ENCODE peak calls at places on chromosomes 12 and 14, in six cellular contexts. M, G, A, O, F and T are unnamed samples.

GRCh38 chr12:14171111-14171510 is 189.7 kb upstream of the GRIN2B start:
- DNase-seq in M (no peak), G (no peak), A (no peak), O (no peak), F (no peak), T (no peak)

GRCh38 chr12:85394809-85395208 is 114.8 kb downstream of the ALX1 start:
- DNase-seq in M (no peak), G (no peak), A (no peak), O (peak; percentile 1), F (no peak), T (no peak)

GRCh38 chr12:54010972-54011664 is 2.3 kb downstream of the HOXC8 start:
- DNase-seq in M (no peak), G (no peak), A (no peak), O (peak; percentile 41), F (no peak), T (no peak)

GRCh38 chr12:78181544-78182162 is 351.0 kb downstream of the NAV3 start:
- DNase-seq in M (no peak), G (peak; percentile 64), A (no peak), O (peak; percentile 41), F (no peak), T (no peak)

GRCh38 chr12:31021809-31022492 is 51.7 kb upstream of the DDX11 start:
- DNase-seq in M (no peak), G (no peak), A (no peak), O (no peak), F (no peak), T (no peak)

GRCh38 chr12:106044773-106045172 is 94.0 kb downstream of the NUAK1 start:
- DNase-seq in M (no peak), G (no peak), A (no peak), O (peak; percentile 25), F (no peak), T (no peak)

GRCh38 chr14:47863441-47863840 is 188.0 kb upstream of the MDGA2 start:
- DNase-seq in M (no peak), G (no peak), A (no peak), O (no peak), F (no peak), T (no peak)

GRCh38 chr12:68962855-68963455 is 30.0 kb upstream of the CPM start:
- DNase-seq in M (no peak), G (no peak), A (no peak), O (peak; percentile 46), F (no peak), T (no peak)

GRCh38 chr12:197347-197746 is 16.6 kb downstream of the SLC6A12 start:
- DNase-seq in M (no peak), G (no peak), A (no peak), O (no peak), F (no peak), T (no peak)

GRCh38 chr12:13539051-13539450 is 342.5 kb downstream of the EMP1 start:
- DNase-seq in M (no peak), G (no peak), A (no peak), O (no peak), F (no peak), T (no peak)

GRCh38 chr12:120849765-120850164 is 54.4 kb downstream of the SPPL3 start:
- DNase-seq in M (no peak), G (no peak), A (no peak), O (peak; percentile 33), F (no peak), T (no peak)

GRCh38 chr12:123097521-123098084 is 53.3 kb downstream of the PITPNM2 start:
- DNase-seq in M (no peak), G (no peak), A (no peak), O (no peak), F (no peak), T (no peak)

GRCh38 chr12:32039917-32040575 is 66.6 kb upstream of the BICD1 start:
- DNase-seq in M (no peak), G (peak; percentile 48), A (peak; percentile 37), O (no peak), F (no peak), T (no peak)

GRCh38 chr12:88207921-88208640 is 66.0 kb downstream of the TMTC3 start:
- DNase-seq in M (no peak), G (peak; percentile 86), A (no peak), O (peak; percentile 90), F (peak; percentile 39), T (no peak)

GRCh38 chr14:36365766-36366165 is 45.3 kb upstream of the MBIP start:
- DNase-seq in M (no peak), G (no peak), A (no peak), O (no peak), F (no peak), T (no peak)

GRCh38 chr12:62732861-62733427 is 202.0 kb downstream of the PPM1H start:
- DNase-seq in M (no peak), G (peak; percentile 79), A (no peak), O (peak; percentile 87), F (no peak), T (no peak)

GRCh38 chr14:54106802-54107377 is 150.3 kb upstream of the BMP4 start:
- DNase-seq in M (peak; percentile 21), G (peak; percentile 71), A (no peak), O (peak; percentile 24), F (no peak), T (peak; percentile 74)

GRCh38 chr14:90599748-90600507 is 203.1 kb downstream of the CALM1 start:
- DNase-seq in M (no peak), G (peak; percentile 38), A (peak; percentile 60), O (peak; percentile 21), F (no peak), T (peak; percentile 45)

GRCh38 chr14:85447883-85448282 is 82.1 kb upstream of the FLRT2 start:
- DNase-seq in M (no peak), G (no peak), A (peak; percentile 33), O (no peak), F (no peak), T (no peak)

GRCh38 chr14:21734457-21735074 is 60.9 kb upstream of the OR4E1 start:
- DNase-seq in M (peak; percentile 39), G (peak; percentile 58), A (peak; percentile 39), O (peak; percentile 43), F (no peak), T (no peak)

DNA sequence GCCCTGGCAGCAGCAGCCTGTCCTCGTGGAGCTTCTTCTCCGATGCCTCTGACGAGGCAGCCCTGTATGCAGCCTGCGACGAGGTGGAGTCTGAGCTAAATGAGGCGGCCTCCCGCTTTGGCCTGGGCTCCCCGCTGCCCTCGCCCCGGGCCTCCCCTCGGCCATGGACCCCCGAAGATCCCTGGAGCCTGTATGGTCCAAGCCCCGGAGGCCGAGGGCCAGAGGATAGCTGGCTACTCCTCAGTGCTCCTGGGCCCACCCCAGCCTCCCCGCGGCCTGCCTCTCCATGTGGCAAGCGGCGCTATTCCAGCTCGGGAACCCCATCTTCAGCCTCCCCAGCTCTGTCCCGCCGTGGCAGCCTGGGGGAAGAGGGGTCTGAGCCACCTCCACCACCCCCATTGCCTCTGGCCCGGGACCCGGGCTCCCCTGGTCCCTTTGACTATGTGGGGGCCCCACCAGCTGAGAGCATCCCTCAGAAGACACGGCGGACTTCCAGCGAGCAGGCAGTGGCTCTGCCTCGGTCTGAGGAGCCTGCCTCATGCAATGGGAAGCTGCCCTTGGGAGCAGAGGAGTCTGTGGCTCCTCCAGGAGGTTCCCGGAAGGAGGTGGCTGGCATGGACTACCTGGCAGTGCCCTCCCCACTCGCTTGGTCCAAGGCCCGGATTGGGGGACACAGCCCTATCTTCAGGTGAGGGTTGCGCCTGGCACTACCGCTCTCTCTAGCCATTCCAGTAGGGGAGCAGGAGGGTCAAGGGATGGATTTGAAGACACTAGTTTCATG is 2.1 kb downstream of the NFATC4 start:
- DNase-seq in M (no peak), G (no peak), A (no peak), O (peak; percentile 27), F (no peak), T (no peak)
- H3K4me3 ChIP-seq in M (no peak overlapping the region), G (no peak overlapping the region), A (no peak overlapping the region), O (peak overlapping the region; percentile 98), F (peak overlapping the region; percentile 98), T (no peak overlapping the region)

GRCh38 chr14:23351681-23352505 is 794 bp downstream of the SLC22A17 start:
- DNase-seq in M (peak; percentile 41), G (no peak), A (peak; percentile 94), O (peak; percentile 34), F (no peak), T (no peak)

GRCh38 chr14:23352506-23353432 is at the start of gene SLC22A17:
- DNase-seq in M (peak; percentile 82), G (peak; percentile 92), A (peak; percentile 94), O (peak; percentile 97), F (peak; percentile 33), T (no peak)

GRCh38 chr14:23354990-23355389 is 2.3 kb upstream of the SLC22A17 start:
- DNase-seq in M (no peak), G (no peak), A (peak; percentile 3), O (no peak), F (no peak), T (no peak)

GRCh38 chr14:23356036-23356435 is 3.3 kb upstream of the SLC22A17 start:
- DNase-seq in M (no peak), G (no peak), A (peak; percentile 12), O (no peak), F (no peak), T (no peak)

GRCh38 chr14:23353433-23353780 is 720 bp upstream of the SLC22A17 start:
- DNase-seq in M (no peak), G (no peak), A (peak; percentile 22), O (no peak), F (no peak), T (no peak)
- H3K4me3 ChIP-seq in M (no peak overlapping the region), G (no peak overlapping the region), A (no peak overlapping the region), O (no peak overlapping the region), F (no peak overlapping the region), T (no peak overlapping the region)

GRCh38 chr12:109998241-109998903 is 858 bp upstream of the ANKRD13A start:
- DNase-seq in M (no peak), G (no peak), A (no peak), O (peak; percentile 54), F (no peak), T (no peak)
- H3K4me3 ChIP-seq in M (peak overlapping the region; percentile 10), G (peak overlapping the region; percentile 88), A (peak overlapping the region; percentile 73), O (peak overlapping the region; percentile 96), F (peak overlapping the region; percentile 87), T (peak overlapping the region; percentile 80)

GRCh38 chr12:16350682-16351081 is 3.2 kb downstream of the MGST1 start:
- DNase-seq in M (peak; percentile 32), G (peak; percentile 98), A (no peak), O (peak; percentile 96), F (peak; percentile 70), T (peak; percentile 84)
- H3K4me3 ChIP-seq in M (no peak overlapping the region), G (no peak overlapping the region), A (no peak overlapping the region), O (peak overlapping the region; percentile 86), F (no peak overlapping the region), T (no peak overlapping the region)

GRCh38 chr12:4118017-4118510 is 155.5 kb upstream of the CCND2 start:
- DNase-seq in M (no peak), G (peak; percentile 65), A (no peak), O (peak; percentile 37), F (peak; percentile 9), T (no peak)
- H3K4me3 ChIP-seq in M (no peak overlapping the region), G (no peak overlapping the region), A (no peak overlapping the region), O (no peak overlapping the region), F (no peak overlapping the region), T (no peak overlapping the region)

GRCh38 chr14:30657050-30657449 is 34.9 kb downstream of the SCFD1 start:
- DNase-seq in M (no peak), G (peak; percentile 75), A (no peak), O (no peak), F (no peak), T (no peak)
- H3K4me3 ChIP-seq in M (no peak overlapping the region), G (no peak overlapping the region), A (no peak overlapping the region), O (no peak overlapping the region), F (no peak overlapping the region), T (no peak overlapping the region)